ENCODE peak calls at places on chromosomes 6 and 20, in five cellular contexts. One of them, this sample, is unnamed.

GRCh38 chr6:128570439-128571063 is 50.2 kb upstream of the PTPRK start:
- ATAC-seq in upper lobe of left lung: no peak
- ATAC-seq in left cardiac atrium: no peak
- ATAC-seq in natural killer cell: no peak
- ATAC-seq in mucosa of descending colon: peak
- ATAC-seq in this sample: peak

GRCh38 chr6:152273638-152274037 is 363.5 kb downstream of the SYNE1 start:
- ATAC-seq in upper lobe of left lung: peak
- ATAC-seq in left cardiac atrium: peak
- ATAC-seq in natural killer cell: no peak
- ATAC-seq in mucosa of descending colon: no peak
- ATAC-seq in this sample: no peak

GRCh38 chr6:50850860-50851259 is 32.2 kb downstream of the TFAP2B start:
- ATAC-seq in upper lobe of left lung: no peak
- ATAC-seq in left cardiac atrium: peak
- ATAC-seq in natural killer cell: no peak
- ATAC-seq in mucosa of descending colon: no peak
- ATAC-seq in this sample: peak

GRCh38 chr6:125974214-125974866 is 12.0 kb upstream of the TRMT11 start:
- ATAC-seq in upper lobe of left lung: peak
- ATAC-seq in left cardiac atrium: peak
- ATAC-seq in natural killer cell: peak
- ATAC-seq in mucosa of descending colon: peak
- ATAC-seq in this sample: peak

GRCh38 chr6:75117701-75118100 is 88.2 kb downstream of the COL12A1 start:
- ATAC-seq in upper lobe of left lung: no peak
- ATAC-seq in left cardiac atrium: no peak
- ATAC-seq in natural killer cell: no peak
- ATAC-seq in mucosa of descending colon: no peak
- ATAC-seq in this sample: no peak

GRCh38 chr20:10059006-10059405 is 24.2 kb downstream of the ANKEF1 start:
- ATAC-seq in upper lobe of left lung: no peak
- ATAC-seq in left cardiac atrium: no peak
- ATAC-seq in natural killer cell: no peak
- ATAC-seq in mucosa of descending colon: no peak
- ATAC-seq in this sample: no peak

GRCh38 chr6:25042599-25042936 is 106.8 kb upstream of the RIPOR2 start:
- ATAC-seq in upper lobe of left lung: no peak
- ATAC-seq in left cardiac atrium: peak
- ATAC-seq in natural killer cell: peak
- ATAC-seq in mucosa of descending colon: peak
- ATAC-seq in this sample: no peak

GRCh38 chr20:60057866-60058807 is 99.9 kb downstream of the CDH26 start:
- ATAC-seq in upper lobe of left lung: peak
- ATAC-seq in left cardiac atrium: peak
- ATAC-seq in natural killer cell: peak
- ATAC-seq in mucosa of descending colon: peak
- ATAC-seq in this sample: peak

GRCh38 chr6:34455831-34456230 is 10.0 kb upstream of the PACSIN1 start:
- ATAC-seq in upper lobe of left lung: no peak
- ATAC-seq in left cardiac atrium: no peak
- ATAC-seq in natural killer cell: no peak
- ATAC-seq in mucosa of descending colon: no peak
- ATAC-seq in this sample: no peak

GRCh38 chr6:5422321-5422915 is 161.1 kb downstream of the FARS2 start:
- ATAC-seq in upper lobe of left lung: no peak
- ATAC-seq in left cardiac atrium: peak
- ATAC-seq in natural killer cell: no peak
- ATAC-seq in mucosa of descending colon: peak
- ATAC-seq in this sample: peak

GRCh38 chr6:35501784-35502183 is 4.9 kb upstream of the TEAD3 start:
- ATAC-seq in upper lobe of left lung: no peak
- ATAC-seq in left cardiac atrium: no peak
- ATAC-seq in natural killer cell: no peak
- ATAC-seq in mucosa of descending colon: no peak
- ATAC-seq in this sample: no peak